ENCODE peak calls at places on chromosomes 7 and 10, in ten cellular contexts. One of them, this sample, is unnamed.
A peak's percentile ranks its signal among the peaks of the same experiment; 100 is the strongest.

GRCh38 chr10:72336259-72337038 is 18.3 kb downstream of the DNAJB12 start:
- DNase-seq in RWPE1: no peak
- DNase-seq in HL-60: peak; percentile 60
- DNase-seq in CD8-positive, alpha-beta T cell: no peak
- DNase-seq in GM13977: no peak
- DNase-seq in RWPE2: no peak
- DNase-seq in HFFc6: no peak
- DNase-seq in fibroblast of the aortic adventitia: no peak
- DNase-seq in WTC11: no peak
- DNase-seq in left ventricle myocardium inferior: peak; percentile 17
- DNase-seq in this sample: no peak

GRCh38 chr7:66247387-66248078 is 42.4 kb downstream of the TPST1 start:
- DNase-seq in RWPE1: no peak
- DNase-seq in HL-60: no peak
- DNase-seq in CD8-positive, alpha-beta T cell: no peak
- DNase-seq in GM13977: no peak
- DNase-seq in RWPE2: no peak
- DNase-seq in HFFc6: no peak
- DNase-seq in fibroblast of the aortic adventitia: no peak
- DNase-seq in WTC11: no peak
- DNase-seq in left ventricle myocardium inferior: no peak
- DNase-seq in this sample: no peak

GRCh38 chr10:121772890-121773289 is 154.9 kb downstream of the ATE1 start:
- DNase-seq in RWPE1: no peak
- DNase-seq in HL-60: no peak
- DNase-seq in CD8-positive, alpha-beta T cell: no peak
- DNase-seq in GM13977: no peak
- DNase-seq in RWPE2: no peak
- DNase-seq in HFFc6: peak; percentile 41
- DNase-seq in fibroblast of the aortic adventitia: peak; percentile 30
- DNase-seq in WTC11: no peak
- DNase-seq in left ventricle myocardium inferior: no peak
- DNase-seq in this sample: no peak

GRCh38 chr7:13602036-13602435 is 387.4 kb downstream of the ETV1 start:
- DNase-seq in RWPE1: no peak
- DNase-seq in HL-60: no peak
- DNase-seq in CD8-positive, alpha-beta T cell: no peak
- DNase-seq in GM13977: no peak
- DNase-seq in RWPE2: no peak
- DNase-seq in HFFc6: no peak
- DNase-seq in fibroblast of the aortic adventitia: no peak
- DNase-seq in WTC11: no peak
- DNase-seq in left ventricle myocardium inferior: no peak
- DNase-seq in this sample: no peak

GRCh38 chr7:111098011-111098925 is 7.3 kb downstream of the LRRN3 start:
- DNase-seq in RWPE1: no peak
- DNase-seq in HL-60: peak; percentile 48
- DNase-seq in CD8-positive, alpha-beta T cell: peak; percentile 69
- DNase-seq in GM13977: no peak
- DNase-seq in RWPE2: no peak
- DNase-seq in HFFc6: peak; percentile 37
- DNase-seq in fibroblast of the aortic adventitia: peak; percentile 32
- DNase-seq in WTC11: peak; percentile 43
- DNase-seq in left ventricle myocardium inferior: peak; percentile 17
- DNase-seq in this sample: no peak

GRCh38 chr7:155807805-155808550 is 4.3 kb downstream of the SHH start:
- DNase-seq in RWPE1: no peak
- DNase-seq in HL-60: no peak
- DNase-seq in CD8-positive, alpha-beta T cell: no peak
- DNase-seq in GM13977: no peak
- DNase-seq in RWPE2: no peak
- DNase-seq in HFFc6: no peak
- DNase-seq in fibroblast of the aortic adventitia: no peak
- DNase-seq in WTC11: no peak
- DNase-seq in left ventricle myocardium inferior: no peak
- DNase-seq in this sample: peak; percentile 21

GRCh38 chr7:43076189-43076605 is 36.2 kb upstream of the HECW1 start:
- DNase-seq in RWPE1: no peak
- DNase-seq in HL-60: no peak
- DNase-seq in CD8-positive, alpha-beta T cell: no peak
- DNase-seq in GM13977: no peak
- DNase-seq in RWPE2: no peak
- DNase-seq in HFFc6: no peak
- DNase-seq in fibroblast of the aortic adventitia: peak; percentile 1
- DNase-seq in WTC11: no peak
- DNase-seq in left ventricle myocardium inferior: no peak
- DNase-seq in this sample: no peak

GRCh38 chr7:46725838-46726237 is 804.8 kb upstream of the IGFBP3 start:
- DNase-seq in RWPE1: no peak
- DNase-seq in HL-60: no peak
- DNase-seq in CD8-positive, alpha-beta T cell: no peak
- DNase-seq in GM13977: no peak
- DNase-seq in RWPE2: no peak
- DNase-seq in HFFc6: peak; percentile 34
- DNase-seq in fibroblast of the aortic adventitia: peak; percentile 69
- DNase-seq in WTC11: no peak
- DNase-seq in left ventricle myocardium inferior: no peak
- DNase-seq in this sample: no peak

DNA sequence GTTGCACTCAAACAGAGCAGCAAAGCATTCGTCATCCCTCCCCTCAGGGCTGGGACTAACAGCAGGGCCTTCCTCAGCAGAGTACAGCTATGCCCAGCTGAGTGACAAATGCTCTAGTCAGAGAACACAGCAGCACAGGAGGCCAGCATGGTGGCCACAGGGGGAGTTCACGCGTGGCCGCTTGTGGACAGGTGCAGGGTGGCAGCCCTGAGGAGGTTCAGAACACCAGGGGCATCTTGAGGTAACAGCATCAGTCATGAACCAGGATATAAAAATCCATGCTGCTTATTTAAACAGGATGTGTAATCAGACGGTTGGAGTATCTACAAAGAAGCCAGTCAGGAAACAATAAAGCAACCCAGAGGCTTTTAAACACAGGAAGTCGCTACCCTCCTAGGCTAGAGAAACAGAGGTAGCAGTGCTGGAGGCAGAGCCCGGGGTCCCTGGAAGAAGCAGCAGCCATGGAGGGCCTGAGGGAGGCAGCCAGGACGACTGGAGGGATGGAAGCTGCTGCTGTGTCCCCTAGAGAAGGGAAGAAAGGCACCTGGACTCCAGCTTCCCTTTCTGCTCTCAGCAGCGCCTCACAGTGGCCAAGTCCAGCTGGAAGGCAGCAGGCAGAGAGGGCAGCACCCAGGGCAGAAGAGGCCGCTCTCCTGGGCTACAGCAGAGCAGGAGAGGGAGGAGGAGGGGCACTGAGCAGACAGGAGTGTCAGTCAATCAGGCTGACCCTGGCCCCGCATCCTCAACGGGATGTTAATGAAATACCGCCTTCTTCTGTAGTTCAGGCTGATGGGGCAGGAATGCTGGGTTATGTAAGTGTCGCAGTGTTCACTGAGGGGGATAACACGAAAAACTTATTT is 70.8 kb upstream of the UCN3 start:
- DNase-seq in RWPE1: peak; percentile 25
- DNase-seq in HL-60: peak; percentile 76
- DNase-seq in CD8-positive, alpha-beta T cell: peak; percentile 55
- DNase-seq in GM13977: peak; percentile 43
- DNase-seq in RWPE2: no peak
- DNase-seq in HFFc6: peak; percentile 60
- DNase-seq in fibroblast of the aortic adventitia: no peak
- DNase-seq in WTC11: peak; percentile 98
- DNase-seq in left ventricle myocardium inferior: peak; percentile 47
- DNase-seq in this sample: peak; percentile 75
- TF ChIP-seq CTCF in RWPE1: no peak
- TF ChIP-seq CTCF in HL-60: peak; percentile 40
- TF ChIP-seq CTCF in CD8-positive, alpha-beta T cell: peak; percentile 27
- TF ChIP-seq CTCF in GM13977: peak; percentile 73
- TF ChIP-seq CTCF in RWPE2: peak; percentile 21
- TF ChIP-seq CTCF in HFFc6: peak; percentile 74
- TF ChIP-seq CTCF in fibroblast of the aortic adventitia: peak; percentile 51
- TF ChIP-seq CTCF in WTC11: peak; percentile 41
- TF ChIP-seq CTCF in left ventricle myocardium inferior: peak; percentile 55
- TF ChIP-seq CTCF in this sample: peak; percentile 82

GRCh38 chr10:43881657-43882056 is 233.0 kb upstream of the ZNF32 start:
- DNase-seq in RWPE1: no peak
- DNase-seq in HL-60: no peak
- DNase-seq in CD8-positive, alpha-beta T cell: no peak
- DNase-seq in GM13977: no peak
- DNase-seq in RWPE2: no peak
- DNase-seq in HFFc6: no peak
- DNase-seq in fibroblast of the aortic adventitia: no peak
- DNase-seq in WTC11: no peak
- DNase-seq in left ventricle myocardium inferior: no peak
- DNase-seq in this sample: no peak

GRCh38 chr10:43884516-43885105 is 235.9 kb upstream of the ZNF32 start:
- DNase-seq in RWPE1: no peak
- DNase-seq in HL-60: no peak
- DNase-seq in CD8-positive, alpha-beta T cell: no peak
- DNase-seq in GM13977: no peak
- DNase-seq in RWPE2: no peak
- DNase-seq in HFFc6: no peak
- DNase-seq in fibroblast of the aortic adventitia: no peak
- DNase-seq in WTC11: no peak
- DNase-seq in left ventricle myocardium inferior: no peak
- DNase-seq in this sample: no peak

GRCh38 chr10:43885252-43885651 is 236.6 kb upstream of the ZNF32 start:
- DNase-seq in RWPE1: no peak
- DNase-seq in HL-60: no peak
- DNase-seq in CD8-positive, alpha-beta T cell: no peak
- DNase-seq in GM13977: no peak
- DNase-seq in RWPE2: no peak
- DNase-seq in HFFc6: no peak
- DNase-seq in fibroblast of the aortic adventitia: no peak
- DNase-seq in WTC11: no peak
- DNase-seq in left ventricle myocardium inferior: no peak
- DNase-seq in this sample: no peak

GRCh38 chr10:43888551-43888950 is 239.9 kb upstream of the ZNF32 start:
- DNase-seq in RWPE1: no peak
- DNase-seq in HL-60: no peak
- DNase-seq in CD8-positive, alpha-beta T cell: no peak
- DNase-seq in GM13977: no peak
- DNase-seq in RWPE2: no peak
- DNase-seq in HFFc6: peak; percentile 80
- DNase-seq in fibroblast of the aortic adventitia: peak; percentile 96
- DNase-seq in WTC11: no peak
- DNase-seq in left ventricle myocardium inferior: no peak
- DNase-seq in this sample: no peak

DNA sequence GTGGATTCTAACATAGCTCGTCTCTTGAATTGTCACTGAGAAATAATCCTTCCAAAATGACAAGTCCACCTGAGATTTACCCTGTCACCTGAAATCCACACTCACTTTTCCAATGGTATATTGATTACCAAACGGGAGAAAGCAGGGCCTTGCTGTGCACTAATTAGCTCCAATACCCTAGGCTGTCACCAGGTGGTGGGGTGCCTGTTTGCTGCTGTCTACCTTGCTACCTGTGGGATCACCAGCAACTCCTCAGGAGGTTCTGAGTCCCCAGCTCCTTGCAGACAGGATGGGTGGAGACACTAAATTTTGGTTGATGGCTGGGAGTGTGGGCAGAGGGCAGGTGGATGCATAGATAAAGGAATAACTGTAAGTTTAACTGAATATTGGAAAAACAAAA is 237.2 kb upstream of the ZNF32 start:
- DNase-seq in RWPE1: no peak
- DNase-seq in HL-60: no peak
- DNase-seq in CD8-positive, alpha-beta T cell: no peak
- DNase-seq in GM13977: no peak
- DNase-seq in RWPE2: no peak
- DNase-seq in HFFc6: no peak
- DNase-seq in fibroblast of the aortic adventitia: no peak
- DNase-seq in WTC11: peak; percentile 48
- DNase-seq in left ventricle myocardium inferior: no peak
- DNase-seq in this sample: no peak
- TF ChIP-seq CTCF in RWPE1: no peak
- TF ChIP-seq CTCF in HL-60: no peak
- TF ChIP-seq CTCF in CD8-positive, alpha-beta T cell: no peak
- TF ChIP-seq CTCF in GM13977: no peak
- TF ChIP-seq CTCF in RWPE2: peak; percentile 5
- TF ChIP-seq CTCF in HFFc6: no peak
- TF ChIP-seq CTCF in fibroblast of the aortic adventitia: no peak
- TF ChIP-seq CTCF in WTC11: peak; percentile 30
- TF ChIP-seq CTCF in left ventricle myocardium inferior: no peak
- TF ChIP-seq CTCF in this sample: no peak

GRCh38 chr10:19416164-19416563 is 367.6 kb downstream of the MALRD1 start:
- DNase-seq in RWPE1: no peak
- DNase-seq in HL-60: no peak
- DNase-seq in CD8-positive, alpha-beta T cell: no peak
- DNase-seq in GM13977: no peak
- DNase-seq in RWPE2: no peak
- DNase-seq in HFFc6: no peak
- DNase-seq in fibroblast of the aortic adventitia: no peak
- DNase-seq in WTC11: no peak
- DNase-seq in left ventricle myocardium inferior: no peak
- DNase-seq in this sample: no peak

GRCh38 chr10:19408924-19409323 is 360.3 kb downstream of the MALRD1 start:
- DNase-seq in RWPE1: no peak
- DNase-seq in HL-60: no peak
- DNase-seq in CD8-positive, alpha-beta T cell: no peak
- DNase-seq in GM13977: no peak
- DNase-seq in RWPE2: no peak
- DNase-seq in HFFc6: no peak
- DNase-seq in fibroblast of the aortic adventitia: no peak
- DNase-seq in WTC11: no peak
- DNase-seq in left ventricle myocardium inferior: no peak
- DNase-seq in this sample: no peak

GRCh38 chr10:19417740-19418139 is 369.1 kb downstream of the MALRD1 start:
- DNase-seq in RWPE1: no peak
- DNase-seq in HL-60: no peak
- DNase-seq in CD8-positive, alpha-beta T cell: no peak
- DNase-seq in GM13977: no peak
- DNase-seq in RWPE2: no peak
- DNase-seq in HFFc6: no peak
- DNase-seq in fibroblast of the aortic adventitia: no peak
- DNase-seq in WTC11: no peak
- DNase-seq in left ventricle myocardium inferior: no peak
- DNase-seq in this sample: no peak

GRCh38 chr10:19411119-19411518 is 362.5 kb downstream of the MALRD1 start:
- DNase-seq in RWPE1: no peak
- DNase-seq in HL-60: no peak
- DNase-seq in CD8-positive, alpha-beta T cell: no peak
- DNase-seq in GM13977: no peak
- DNase-seq in RWPE2: no peak
- DNase-seq in HFFc6: no peak
- DNase-seq in fibroblast of the aortic adventitia: no peak
- DNase-seq in WTC11: no peak
- DNase-seq in left ventricle myocardium inferior: no peak
- DNase-seq in this sample: no peak

DNA sequence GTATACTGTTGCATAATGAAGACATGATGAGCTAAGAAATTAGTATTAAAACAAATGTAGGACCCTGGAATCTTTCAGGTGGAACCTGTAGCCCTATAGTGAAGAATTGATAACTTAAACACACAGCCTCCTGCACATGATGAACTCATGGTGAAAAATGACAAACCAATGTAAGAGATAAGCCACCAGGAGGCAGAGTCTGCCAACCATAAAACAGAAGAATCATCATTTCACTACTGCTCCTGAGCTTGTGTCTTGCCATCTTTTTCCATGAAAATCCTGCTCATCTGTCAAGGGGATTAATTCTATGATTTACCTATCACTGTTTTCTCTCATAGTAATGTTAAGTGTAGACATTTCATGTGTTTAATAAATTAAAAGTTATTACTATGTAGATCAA is 363.9 kb downstream of the MALRD1 start:
- DNase-seq in RWPE1: no peak
- DNase-seq in HL-60: no peak
- DNase-seq in CD8-positive, alpha-beta T cell: no peak
- DNase-seq in GM13977: no peak
- DNase-seq in RWPE2: no peak
- DNase-seq in HFFc6: peak; percentile 1
- DNase-seq in fibroblast of the aortic adventitia: peak; percentile 31
- DNase-seq in WTC11: no peak
- DNase-seq in left ventricle myocardium inferior: no peak
- DNase-seq in this sample: no peak
- TF ChIP-seq CTCF in RWPE1: no peak
- TF ChIP-seq CTCF in HL-60: no peak
- TF ChIP-seq CTCF in CD8-positive, alpha-beta T cell: no peak
- TF ChIP-seq CTCF in GM13977: peak; percentile 39
- TF ChIP-seq CTCF in RWPE2: peak; percentile 52
- TF ChIP-seq CTCF in HFFc6: peak; percentile 65
- TF ChIP-seq CTCF in fibroblast of the aortic adventitia: peak; percentile 31
- TF ChIP-seq CTCF in WTC11: peak; percentile 52
- TF ChIP-seq CTCF in left ventricle myocardium inferior: peak; percentile 52
- TF ChIP-seq CTCF in this sample: peak; percentile 52

DNA sequence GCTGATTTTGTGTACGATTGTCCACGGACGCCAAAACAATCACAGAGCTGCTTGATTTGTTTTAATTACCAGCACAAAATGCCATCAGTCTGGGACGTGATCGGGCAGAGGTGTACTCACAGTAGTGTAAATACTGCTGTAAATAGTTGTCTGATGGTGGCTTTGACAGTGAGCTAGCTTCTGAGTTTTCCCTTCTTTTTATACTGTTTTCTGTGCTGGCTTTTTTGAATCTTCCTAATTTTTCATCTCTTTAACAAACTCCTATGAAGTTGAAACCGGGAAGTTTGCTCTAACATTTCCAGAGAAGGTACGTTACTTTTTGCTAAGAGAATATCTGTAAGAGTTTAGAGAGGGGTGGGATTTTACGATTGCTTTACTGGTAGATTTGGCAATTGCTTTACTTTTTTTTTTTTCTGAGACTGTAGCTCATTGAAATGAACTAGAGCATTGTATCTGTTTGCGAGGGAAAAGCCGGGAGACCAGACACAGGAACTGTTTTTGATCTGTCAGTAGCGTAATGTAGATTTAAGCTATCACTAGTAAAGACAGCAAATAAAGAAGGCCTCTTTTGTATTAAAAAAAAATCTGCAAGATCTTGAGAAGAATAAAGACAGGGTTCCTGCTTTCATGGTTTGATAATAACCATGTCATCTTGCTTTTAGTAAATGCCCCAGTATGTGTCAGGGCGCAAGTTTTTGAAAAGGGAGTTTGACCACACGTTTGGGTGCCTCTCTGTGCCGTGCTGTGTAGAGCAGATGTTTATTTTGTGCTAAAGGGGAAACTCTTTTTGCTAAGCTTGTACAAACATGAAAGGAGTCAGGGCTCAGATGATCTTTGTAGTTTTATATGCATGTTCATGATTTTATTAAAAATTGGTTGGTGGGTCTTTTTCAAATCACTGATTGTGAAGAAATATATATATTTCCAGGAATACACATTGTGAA is 711 bp downstream of the FOXP2 start:
- DNase-seq in RWPE1: no peak
- DNase-seq in HL-60: no peak
- DNase-seq in CD8-positive, alpha-beta T cell: no peak
- DNase-seq in GM13977: no peak
- DNase-seq in RWPE2: no peak
- DNase-seq in HFFc6: no peak
- DNase-seq in fibroblast of the aortic adventitia: no peak
- DNase-seq in WTC11: no peak
- DNase-seq in left ventricle myocardium inferior: no peak
- DNase-seq in this sample: no peak
- TF ChIP-seq CTCF in RWPE1: no peak
- TF ChIP-seq CTCF in HL-60: no peak
- TF ChIP-seq CTCF in CD8-positive, alpha-beta T cell: no peak
- TF ChIP-seq CTCF in GM13977: no peak
- TF ChIP-seq CTCF in RWPE2: no peak
- TF ChIP-seq CTCF in HFFc6: no peak
- TF ChIP-seq CTCF in fibroblast of the aortic adventitia: no peak
- TF ChIP-seq CTCF in WTC11: no peak
- TF ChIP-seq CTCF in left ventricle myocardium inferior: no peak
- TF ChIP-seq CTCF in this sample: no peak